ENCODE peak calls at places on chromosomes 5 and 9, in ten cellular contexts. One of them, this sample, is unnamed.
A peak's percentile ranks its signal among the peaks of the same experiment; 100 is the strongest.

GRCh38 chr5:146130440-146131045 is 25.2 kb upstream of the PLAC8L1 start:
- DNase-seq in neural progenitor cell: peak; percentile 33
- DNase-seq in mucosa of descending colon: no peak
- DNase-seq in fibroblast of lung: peak; percentile 65
- DNase-seq in PC-3: peak; percentile 56
- DNase-seq in heart left ventricle: no peak
- DNase-seq in colonic mucosa: no peak
- DNase-seq in ovary: no peak
- DNase-seq in fibroblast of mammary gland: peak; percentile 52
- DNase-seq in heart right ventricle: no peak
- DNase-seq in this sample: peak; percentile 31

GRCh38 chr5:76499528-76500161 is 96.6 kb downstream of the IQGAP2 start:
- DNase-seq in PC-3: no peak
- DNase-seq in mucosa of descending colon: no peak
- DNase-seq in neural progenitor cell: no peak
- DNase-seq in colonic mucosa: no peak
- DNase-seq in heart right ventricle: no peak
- DNase-seq in heart left ventricle: no peak
- DNase-seq in fibroblast of mammary gland: no peak
- DNase-seq in fibroblast of lung: no peak
- DNase-seq in ovary: no peak
- DNase-seq in this sample: no peak

GRCh38 chr5:146069780-146070099 is 35.6 kb downstream of the PLAC8L1 start:
- DNase-seq in fibroblast of lung: no peak
- DNase-seq in fibroblast of mammary gland: no peak
- DNase-seq in ovary: no peak
- DNase-seq in neural progenitor cell: no peak
- DNase-seq in heart left ventricle: no peak
- DNase-seq in mucosa of descending colon: no peak
- DNase-seq in PC-3: no peak
- DNase-seq in heart right ventricle: no peak
- DNase-seq in colonic mucosa: no peak
- DNase-seq in this sample: no peak

GRCh38 chr5:76099286-76099702 is 16.1 kb downstream of the SV2C start:
- DNase-seq in neural progenitor cell: no peak
- DNase-seq in heart right ventricle: no peak
- DNase-seq in fibroblast of lung: no peak
- DNase-seq in PC-3: no peak
- DNase-seq in mucosa of descending colon: no peak
- DNase-seq in colonic mucosa: no peak
- DNase-seq in fibroblast of mammary gland: no peak
- DNase-seq in heart left ventricle: no peak
- DNase-seq in ovary: no peak
- DNase-seq in this sample: no peak

GRCh38 chr9:19976226-19976625 is 187.4 kb upstream of the SLC24A2 start:
- DNase-seq in heart left ventricle: no peak
- DNase-seq in neural progenitor cell: no peak
- DNase-seq in fibroblast of lung: no peak
- DNase-seq in PC-3: peak; percentile 59
- DNase-seq in colonic mucosa: no peak
- DNase-seq in mucosa of descending colon: no peak
- DNase-seq in fibroblast of mammary gland: no peak
- DNase-seq in ovary: no peak
- DNase-seq in heart right ventricle: no peak
- DNase-seq in this sample: peak; percentile 86

GRCh38 chr5:110339399-110339798 is 387.1 kb downstream of the TMEM232 start:
- DNase-seq in colonic mucosa: no peak
- DNase-seq in mucosa of descending colon: no peak
- DNase-seq in neural progenitor cell: no peak
- DNase-seq in ovary: no peak
- DNase-seq in heart left ventricle: no peak
- DNase-seq in heart right ventricle: no peak
- DNase-seq in fibroblast of mammary gland: no peak
- DNase-seq in PC-3: no peak
- DNase-seq in fibroblast of lung: no peak
- DNase-seq in this sample: no peak

GRCh38 chr5:93891491-93892480 is 150.4 kb upstream of the POU5F2 start:
- DNase-seq in mucosa of descending colon: no peak
- DNase-seq in neural progenitor cell: peak; percentile 71
- DNase-seq in fibroblast of mammary gland: no peak
- DNase-seq in heart left ventricle: no peak
- DNase-seq in colonic mucosa: no peak
- DNase-seq in PC-3: no peak
- DNase-seq in fibroblast of lung: no peak
- DNase-seq in ovary: no peak
- DNase-seq in heart right ventricle: no peak
- DNase-seq in this sample: no peak

GRCh38 chr9:136847065-136847826 is 2.0 kb upstream of the PHPT1 start:
- DNase-seq in fibroblast of mammary gland: peak; percentile 61
- DNase-seq in heart right ventricle: peak; percentile 71
- DNase-seq in ovary: no peak
- DNase-seq in neural progenitor cell: peak; percentile 86
- DNase-seq in colonic mucosa: peak; percentile 89
- DNase-seq in fibroblast of lung: peak; percentile 87
- DNase-seq in mucosa of descending colon: peak; percentile 86
- DNase-seq in heart left ventricle: peak; percentile 82
- DNase-seq in PC-3: peak; percentile 41
- DNase-seq in this sample: peak; percentile 85

GRCh38 chr9:3954228-3954949 is 345.5 kb downstream of the GLIS3 start:
- DNase-seq in colonic mucosa: no peak
- DNase-seq in ovary: no peak
- DNase-seq in mucosa of descending colon: no peak
- DNase-seq in heart right ventricle: no peak
- DNase-seq in fibroblast of lung: no peak
- DNase-seq in fibroblast of mammary gland: no peak
- DNase-seq in neural progenitor cell: peak; percentile 86
- DNase-seq in heart left ventricle: no peak
- DNase-seq in PC-3: no peak
- DNase-seq in this sample: no peak

GRCh38 chr9:123657921-123658320 is 272.0 kb downstream of the DENND1A start:
- DNase-seq in heart left ventricle: no peak
- DNase-seq in PC-3: no peak
- DNase-seq in heart right ventricle: no peak
- DNase-seq in ovary: no peak
- DNase-seq in mucosa of descending colon: no peak
- DNase-seq in neural progenitor cell: no peak
- DNase-seq in fibroblast of mammary gland: no peak
- DNase-seq in colonic mucosa: no peak
- DNase-seq in fibroblast of lung: no peak
- DNase-seq in this sample: no peak

GRCh38 chr9:19127881-19128719 is 808 bp upstream of the PLIN2 start:
- DNase-seq in PC-3: no peak
- DNase-seq in neural progenitor cell: peak; percentile 77
- DNase-seq in mucosa of descending colon: peak; percentile 57
- DNase-seq in colonic mucosa: peak; percentile 50
- DNase-seq in heart left ventricle: peak; percentile 46
- DNase-seq in ovary: peak; percentile 50
- DNase-seq in heart right ventricle: peak; percentile 16
- DNase-seq in fibroblast of lung: peak; percentile 63
- DNase-seq in fibroblast of mammary gland: no peak
- DNase-seq in this sample: no peak

GRCh38 chr5:14399054-14399657 is 182.4 kb upstream of the OTULINL start:
- DNase-seq in colonic mucosa: peak; percentile 39
- DNase-seq in fibroblast of mammary gland: peak; percentile 86
- DNase-seq in heart left ventricle: no peak
- DNase-seq in neural progenitor cell: peak; percentile 62
- DNase-seq in fibroblast of lung: peak; percentile 81
- DNase-seq in PC-3: peak; percentile 84
- DNase-seq in mucosa of descending colon: peak; percentile 73
- DNase-seq in ovary: no peak
- DNase-seq in heart right ventricle: no peak
- DNase-seq in this sample: peak; percentile 58

GRCh38 chr9:30103647-30104394 is 2280.6 kb upstream of the ACO1 start:
- DNase-seq in heart left ventricle: no peak
- DNase-seq in neural progenitor cell: no peak
- DNase-seq in colonic mucosa: no peak
- DNase-seq in fibroblast of mammary gland: no peak
- DNase-seq in fibroblast of lung: no peak
- DNase-seq in heart right ventricle: no peak
- DNase-seq in mucosa of descending colon: no peak
- DNase-seq in PC-3: peak; percentile 11
- DNase-seq in ovary: no peak
- DNase-seq in this sample: no peak

GRCh38 chr5:36457511-36458260 is 148.7 kb upstream of the SLC1A3 start:
- DNase-seq in heart left ventricle: no peak
- DNase-seq in mucosa of descending colon: no peak
- DNase-seq in PC-3: peak; percentile 76
- DNase-seq in colonic mucosa: no peak
- DNase-seq in fibroblast of mammary gland: peak; percentile 30
- DNase-seq in ovary: no peak
- DNase-seq in heart right ventricle: no peak
- DNase-seq in fibroblast of lung: no peak
- DNase-seq in neural progenitor cell: no peak
- DNase-seq in this sample: no peak

GRCh38 chr5:166497705-166498104 is 1793.7 kb upstream of the WWC1 start:
- DNase-seq in ovary: no peak
- DNase-seq in mucosa of descending colon: no peak
- DNase-seq in colonic mucosa: no peak
- DNase-seq in neural progenitor cell: peak; percentile 27
- DNase-seq in fibroblast of mammary gland: no peak
- DNase-seq in heart left ventricle: no peak
- DNase-seq in PC-3: no peak
- DNase-seq in heart right ventricle: no peak
- DNase-seq in fibroblast of lung: no peak
- DNase-seq in this sample: no peak

GRCh38 chr5:886716-887325 is 5.8 kb downstream of the BRD9 start:
- DNase-seq in mucosa of descending colon: no peak
- DNase-seq in PC-3: no peak
- DNase-seq in fibroblast of lung: no peak
- DNase-seq in ovary: peak; percentile 15
- DNase-seq in neural progenitor cell: no peak
- DNase-seq in colonic mucosa: no peak
- DNase-seq in heart left ventricle: no peak
- DNase-seq in heart right ventricle: no peak
- DNase-seq in fibroblast of mammary gland: no peak
- DNase-seq in this sample: no peak

DNA sequence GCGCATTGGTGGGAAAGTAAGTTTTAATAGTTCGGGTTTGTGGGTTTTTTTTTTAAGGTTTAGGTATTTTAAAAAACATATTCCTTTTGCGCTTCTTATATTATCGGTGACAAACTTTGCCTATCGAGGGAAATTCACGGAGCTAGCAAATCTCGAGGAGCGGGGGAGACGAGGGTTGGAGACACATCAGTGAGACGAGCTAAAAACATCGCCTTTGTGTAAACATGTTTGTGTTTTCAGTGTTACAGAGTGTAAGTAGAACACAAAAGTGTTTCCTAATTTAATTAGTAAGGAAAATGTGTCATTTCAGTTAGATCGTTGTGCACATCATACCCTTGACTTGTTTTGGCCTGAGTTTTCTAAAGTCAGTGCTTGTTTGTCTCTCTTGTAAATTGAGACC is 945 bp downstream of the BTF3 start:
- DNase-seq in fibroblast of lung: no peak
- DNase-seq in heart right ventricle: no peak
- DNase-seq in heart left ventricle: no peak
- DNase-seq in neural progenitor cell: no peak
- DNase-seq in PC-3: no peak
- DNase-seq in mucosa of descending colon: no peak
- DNase-seq in fibroblast of mammary gland: peak; percentile 3
- DNase-seq in ovary: no peak
- DNase-seq in colonic mucosa: no peak
- DNase-seq in this sample: no peak
- H3K4me3 ChIP-seq in fibroblast of lung: peak overlapping the region; percentile 94
- H3K4me3 ChIP-seq in heart right ventricle: peak overlapping the region; percentile 78
- H3K4me3 ChIP-seq in heart left ventricle: peak overlapping the region; percentile 76
- H3K4me3 ChIP-seq in neural progenitor cell: peak overlapping the region; percentile 84
- H3K4me3 ChIP-seq in PC-3: peak overlapping the region; percentile 95
- H3K4me3 ChIP-seq in mucosa of descending colon: peak overlapping the region; percentile 97
- H3K4me3 ChIP-seq in fibroblast of mammary gland: peak overlapping the region; percentile 88
- H3K4me3 ChIP-seq in ovary: peak overlapping the region; percentile 60
- H3K4me3 ChIP-seq in colonic mucosa: peak overlapping the region; percentile 87
- H3K4me3 ChIP-seq in this sample: peak overlapping the region; percentile 82

GRCh38 chr5:20231040-20231439 is 243.0 kb upstream of the CDH18 start:
- DNase-seq in PC-3: peak; percentile 10
- DNase-seq in heart left ventricle: no peak
- DNase-seq in fibroblast of mammary gland: no peak
- DNase-seq in ovary: no peak
- DNase-seq in heart right ventricle: no peak
- DNase-seq in neural progenitor cell: no peak
- DNase-seq in colonic mucosa: no peak
- DNase-seq in fibroblast of lung: peak; percentile 28
- DNase-seq in mucosa of descending colon: no peak
- DNase-seq in this sample: no peak
- TF ChIP-seq CTCF in PC-3: peak; percentile 42
- TF ChIP-seq CTCF in heart left ventricle: no peak
- TF ChIP-seq CTCF in fibroblast of mammary gland: no peak
- TF ChIP-seq CTCF in ovary: no peak
- TF ChIP-seq CTCF in heart right ventricle: no peak
- TF ChIP-seq CTCF in neural progenitor cell: peak; percentile 27
- TF ChIP-seq CTCF in colonic mucosa: no peak
- TF ChIP-seq CTCF in fibroblast of lung: no peak
- TF ChIP-seq CTCF in mucosa of descending colon: no peak
- TF ChIP-seq CTCF in this sample: no peak

GRCh38 chr9:127974769-127975261 is 6.0 kb downstream of the EEIG1 start:
- DNase-seq in neural progenitor cell: peak; percentile 37
- DNase-seq in colonic mucosa: peak; percentile 29
- DNase-seq in heart left ventricle: peak; percentile 35
- DNase-seq in mucosa of descending colon: no peak
- DNase-seq in PC-3: no peak
- DNase-seq in heart right ventricle: peak; percentile 23
- DNase-seq in ovary: peak; percentile 53
- DNase-seq in fibroblast of lung: no peak
- DNase-seq in fibroblast of mammary gland: no peak
- DNase-seq in this sample: no peak
- H3K4me3 ChIP-seq in neural progenitor cell: no peak overlapping the region
- H3K4me3 ChIP-seq in colonic mucosa: no peak overlapping the region
- H3K4me3 ChIP-seq in heart left ventricle: no peak overlapping the region
- H3K4me3 ChIP-seq in mucosa of descending colon: no peak overlapping the region
- H3K4me3 ChIP-seq in PC-3: no peak overlapping the region
- H3K4me3 ChIP-seq in heart right ventricle: no peak overlapping the region
- H3K4me3 ChIP-seq in ovary: peak overlapping the region; percentile 16
- H3K4me3 ChIP-seq in fibroblast of lung: no peak overlapping the region
- H3K4me3 ChIP-seq in fibroblast of mammary gland: no peak overlapping the region
- H3K4me3 ChIP-seq in this sample: no peak overlapping the region

DNA sequence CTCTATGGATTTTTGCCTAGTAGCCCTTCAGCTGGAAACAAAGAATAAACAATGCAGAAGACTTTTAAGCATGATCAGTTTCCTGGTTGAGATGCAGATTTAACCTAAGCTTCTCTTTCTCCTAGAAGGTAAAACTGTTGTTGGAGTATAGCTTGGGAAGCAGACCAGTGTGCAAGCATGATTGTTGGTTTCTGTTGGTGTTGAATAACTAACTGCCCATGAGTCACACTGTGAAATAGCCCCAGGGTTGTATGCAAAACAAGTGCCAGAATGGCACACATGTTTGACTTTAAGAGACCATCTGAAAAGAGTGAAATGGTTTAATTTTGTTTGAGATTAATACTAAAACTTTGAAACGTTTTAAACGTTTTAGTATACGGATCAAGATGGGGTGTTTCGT is 227.1 kb downstream of the ARHGEF28 start:
- DNase-seq in fibroblast of lung: peak; percentile 44
- DNase-seq in fibroblast of mammary gland: peak; percentile 54
- DNase-seq in neural progenitor cell: no peak
- DNase-seq in colonic mucosa: no peak
- DNase-seq in PC-3: peak; percentile 77
- DNase-seq in ovary: no peak
- DNase-seq in mucosa of descending colon: no peak
- DNase-seq in heart right ventricle: no peak
- DNase-seq in heart left ventricle: no peak
- DNase-seq in this sample: peak; percentile 86
- TF ChIP-seq CTCF in fibroblast of lung: no peak
- TF ChIP-seq CTCF in fibroblast of mammary gland: no peak
- TF ChIP-seq CTCF in neural progenitor cell: no peak
- TF ChIP-seq CTCF in colonic mucosa: no peak
- TF ChIP-seq CTCF in PC-3: no peak
- TF ChIP-seq CTCF in ovary: no peak
- TF ChIP-seq CTCF in mucosa of descending colon: no peak
- TF ChIP-seq CTCF in heart right ventricle: no peak
- TF ChIP-seq CTCF in heart left ventricle: no peak
- TF ChIP-seq CTCF in this sample: no peak

This sample was measured in epithelial cell of esophagus.